ENCODE peak calls at places on chromosomes 2 and 18, in seven cellular contexts. N, Y, G, K, J, M and R are unnamed samples.

GRCh38 chr18:7601249-7601620 is 34.1 kb downstream of the PTPRM start:
- DNase-seq in N (no peak), Y (peak), G (no peak), K (no peak), J (no peak), M (no peak), R (no peak)

GRCh38 chr2:27095745-27096651 is 9.4 kb downstream of the KHK start:
- DNase-seq in N (no peak), Y (peak), G (no peak), K (peak), J (no peak), M (no peak), R (no peak)

GRCh38 chr2:119174216-119174992 is 15.9 kb upstream of the C1QL2 start:
- DNase-seq in N (peak), Y (peak), G (peak), K (peak), J (peak), M (peak), R (no peak)

GRCh38 chr2:130827502-130828251 is 9.0 kb upstream of the ARHGEF4 start:
- DNase-seq in N (no peak), Y (peak), G (no peak), K (no peak), J (no peak), M (no peak), R (no peak)

GRCh38 chr18:9117980-9118841 is 15.7 kb downstream of the NDUFV2 start:
- DNase-seq in N (no peak), Y (no peak), G (no peak), K (no peak), J (no peak), M (no peak), R (no peak)

GRCh38 chr2:44097322-44097907 is 71.3 kb upstream of the PPM1B start:
- DNase-seq in N (no peak), Y (no peak), G (no peak), K (no peak), J (no peak), M (no peak), R (no peak)

GRCh38 chr18:13539050-13539449 is 187.3 kb downstream of the FAM210A start:
- DNase-seq in N (no peak), Y (no peak), G (no peak), K (no peak), J (no peak), M (no peak), R (no peak)

GRCh38 chr2:20108655-20109396 is 57.4 kb upstream of the LAPTM4A start:
- DNase-seq in N (no peak), Y (peak), G (no peak), K (no peak), J (no peak), M (no peak), R (no peak)

GRCh38 chr18:59264136-59264571 is 9.1 kb downstream of the RAX start:
- DNase-seq in N (no peak), Y (no peak), G (no peak), K (no peak), J (no peak), M (no peak), R (no peak)